ENCODE peak calls at places on chromosomes 1 and 21, in eight cellular contexts. One of them, this sample, is unnamed.

GRCh38 chr21:34544032-34544496 is 32.1 kb upstream of the KCNE1 start:
- DNase-seq in fibroblast of lung: peak
- DNase-seq in activated T-cell treated with anti-CD3 and anti-CD28 coated beads for 24 hours: peak
- DNase-seq in COR-L47: peak
- DNase-seq in CD8-positive, alpha-beta memory T cell: peak
- DNase-seq in AG08396: peak
- DNase-seq in GM12865: peak
- DNase-seq in NCI-H82: peak
- DNase-seq in this sample: peak

GRCh38 chr1:35737111-35737510 is 18.4 kb upstream of the C1orf216 start:
- DNase-seq in fibroblast of lung: no peak
- DNase-seq in activated T-cell treated with anti-CD3 and anti-CD28 coated beads for 24 hours: no peak
- DNase-seq in COR-L47: no peak
- DNase-seq in CD8-positive, alpha-beta memory T cell: no peak
- DNase-seq in AG08396: no peak
- DNase-seq in GM12865: no peak
- DNase-seq in NCI-H82: no peak
- DNase-seq in this sample: no peak

GRCh38 chr1:21574464-21575151 is 65.4 kb downstream of the ALPL start:
- DNase-seq in fibroblast of lung: peak
- DNase-seq in activated T-cell treated with anti-CD3 and anti-CD28 coated beads for 24 hours: no peak
- DNase-seq in COR-L47: peak
- DNase-seq in CD8-positive, alpha-beta memory T cell: no peak
- DNase-seq in AG08396: no peak
- DNase-seq in GM12865: no peak
- DNase-seq in NCI-H82: no peak
- DNase-seq in this sample: no peak

GRCh38 chr1:179935909-179936496 is 18.6 kb upstream of the CEP350 start:
- DNase-seq in fibroblast of lung: no peak
- DNase-seq in activated T-cell treated with anti-CD3 and anti-CD28 coated beads for 24 hours: no peak
- DNase-seq in COR-L47: no peak
- DNase-seq in CD8-positive, alpha-beta memory T cell: no peak
- DNase-seq in AG08396: no peak
- DNase-seq in GM12865: no peak
- DNase-seq in NCI-H82: no peak
- DNase-seq in this sample: no peak

GRCh38 chr1:61271412-61271789 is 189.0 kb downstream of the NFIA start:
- DNase-seq in fibroblast of lung: no peak
- DNase-seq in activated T-cell treated with anti-CD3 and anti-CD28 coated beads for 24 hours: no peak
- DNase-seq in COR-L47: no peak
- DNase-seq in CD8-positive, alpha-beta memory T cell: no peak
- DNase-seq in AG08396: no peak
- DNase-seq in GM12865: no peak
- DNase-seq in NCI-H82: peak
- DNase-seq in this sample: no peak

GRCh38 chr1:172288611-172289010 is 131.9 kb upstream of the C1orf105 start:
- DNase-seq in fibroblast of lung: no peak
- DNase-seq in activated T-cell treated with anti-CD3 and anti-CD28 coated beads for 24 hours: no peak
- DNase-seq in COR-L47: no peak
- DNase-seq in CD8-positive, alpha-beta memory T cell: no peak
- DNase-seq in AG08396: no peak
- DNase-seq in GM12865: no peak
- DNase-seq in NCI-H82: no peak
- DNase-seq in this sample: no peak

GRCh38 chr1:7538033-7538432 is 233.1 kb upstream of the VAMP3 start:
- DNase-seq in fibroblast of lung: peak
- DNase-seq in activated T-cell treated with anti-CD3 and anti-CD28 coated beads for 24 hours: no peak
- DNase-seq in COR-L47: no peak
- DNase-seq in CD8-positive, alpha-beta memory T cell: no peak
- DNase-seq in AG08396: peak
- DNase-seq in GM12865: no peak
- DNase-seq in NCI-H82: no peak
- DNase-seq in this sample: no peak

GRCh38 chr21:29504751-29505321 is 206.1 kb downstream of the BACH1 start:
- DNase-seq in fibroblast of lung: peak
- DNase-seq in activated T-cell treated with anti-CD3 and anti-CD28 coated beads for 24 hours: no peak
- DNase-seq in COR-L47: no peak
- DNase-seq in CD8-positive, alpha-beta memory T cell: no peak
- DNase-seq in AG08396: peak
- DNase-seq in GM12865: no peak
- DNase-seq in NCI-H82: no peak
- DNase-seq in this sample: peak

GRCh38 chr21:34953950-34954349 is 95.2 kb downstream of the RUNX1 start:
- DNase-seq in fibroblast of lung: no peak
- DNase-seq in activated T-cell treated with anti-CD3 and anti-CD28 coated beads for 24 hours: no peak
- DNase-seq in COR-L47: no peak
- DNase-seq in CD8-positive, alpha-beta memory T cell: no peak
- DNase-seq in AG08396: no peak
- DNase-seq in GM12865: no peak
- DNase-seq in NCI-H82: no peak
- DNase-seq in this sample: no peak

GRCh38 chr1:202806845-202807366 is 1.3 kb downstream of the KDM5B start:
- DNase-seq in fibroblast of lung: peak
- DNase-seq in activated T-cell treated with anti-CD3 and anti-CD28 coated beads for 24 hours: no peak
- DNase-seq in COR-L47: no peak
- DNase-seq in CD8-positive, alpha-beta memory T cell: peak
- DNase-seq in AG08396: no peak
- DNase-seq in GM12865: no peak
- DNase-seq in NCI-H82: peak
- DNase-seq in this sample: no peak

GRCh38 chr1:25566186-25566729 is 22.9 kb downstream of the LDLRAP1 start:
- DNase-seq in fibroblast of lung: no peak
- DNase-seq in activated T-cell treated with anti-CD3 and anti-CD28 coated beads for 24 hours: no peak
- DNase-seq in COR-L47: no peak
- DNase-seq in CD8-positive, alpha-beta memory T cell: no peak
- DNase-seq in AG08396: no peak
- DNase-seq in GM12865: no peak
- DNase-seq in NCI-H82: no peak
- DNase-seq in this sample: no peak

GRCh38 chr21:45455321-45456013 is 50.5 kb downstream of the COL18A1 start:
- DNase-seq in fibroblast of lung: peak
- DNase-seq in activated T-cell treated with anti-CD3 and anti-CD28 coated beads for 24 hours: no peak
- DNase-seq in COR-L47: peak
- DNase-seq in CD8-positive, alpha-beta memory T cell: no peak
- DNase-seq in AG08396: peak
- DNase-seq in GM12865: no peak
- DNase-seq in NCI-H82: no peak
- DNase-seq in this sample: no peak

GRCh38 chr1:62424412-62424811 is 12.4 kb upstream of the USP1 start:
- DNase-seq in fibroblast of lung: no peak
- DNase-seq in activated T-cell treated with anti-CD3 and anti-CD28 coated beads for 24 hours: no peak
- DNase-seq in COR-L47: no peak
- DNase-seq in CD8-positive, alpha-beta memory T cell: no peak
- DNase-seq in AG08396: no peak
- DNase-seq in GM12865: no peak
- DNase-seq in NCI-H82: no peak
- DNase-seq in this sample: no peak

GRCh38 chr1:53134961-53135734 is 7.3 kb downstream of the SLC1A7 start:
- DNase-seq in fibroblast of lung: peak
- DNase-seq in activated T-cell treated with anti-CD3 and anti-CD28 coated beads for 24 hours: no peak
- DNase-seq in COR-L47: no peak
- DNase-seq in CD8-positive, alpha-beta memory T cell: no peak
- DNase-seq in AG08396: peak
- DNase-seq in GM12865: no peak
- DNase-seq in NCI-H82: peak
- DNase-seq in this sample: no peak

GRCh38 chr21:46024983-46025860 is 43.7 kb downstream of the COL6A1 start:
- DNase-seq in fibroblast of lung: peak
- DNase-seq in activated T-cell treated with anti-CD3 and anti-CD28 coated beads for 24 hours: no peak
- DNase-seq in COR-L47: no peak
- DNase-seq in CD8-positive, alpha-beta memory T cell: no peak
- DNase-seq in AG08396: no peak
- DNase-seq in GM12865: no peak
- DNase-seq in NCI-H82: no peak
- DNase-seq in this sample: peak

GRCh38 chr21:42674351-42674940 is 21.0 kb downstream of the PDE9A start:
- DNase-seq in fibroblast of lung: no peak
- DNase-seq in activated T-cell treated with anti-CD3 and anti-CD28 coated beads for 24 hours: no peak
- DNase-seq in COR-L47: peak
- DNase-seq in CD8-positive, alpha-beta memory T cell: no peak
- DNase-seq in AG08396: no peak
- DNase-seq in GM12865: no peak
- DNase-seq in NCI-H82: peak
- DNase-seq in this sample: no peak

GRCh38 chr1:29820401-29820800 is 584.1 kb downstream of the PTPRU start:
- DNase-seq in fibroblast of lung: no peak
- DNase-seq in activated T-cell treated with anti-CD3 and anti-CD28 coated beads for 24 hours: no peak
- DNase-seq in COR-L47: no peak
- DNase-seq in CD8-positive, alpha-beta memory T cell: no peak
- DNase-seq in AG08396: no peak
- DNase-seq in GM12865: no peak
- DNase-seq in NCI-H82: no peak
- DNase-seq in this sample: peak

GRCh38 chr1:109818351-109819325 is 54.9 kb upstream of the EPS8L3 start:
- DNase-seq in fibroblast of lung: no peak
- DNase-seq in activated T-cell treated with anti-CD3 and anti-CD28 coated beads for 24 hours: no peak
- DNase-seq in COR-L47: no peak
- DNase-seq in CD8-positive, alpha-beta memory T cell: no peak
- DNase-seq in AG08396: no peak
- DNase-seq in GM12865: no peak
- DNase-seq in NCI-H82: no peak
- DNase-seq in this sample: no peak

GRCh38 chr1:161260346-161260745 is 1.8 kb downstream of the PCP4L1 start:
- DNase-seq in fibroblast of lung: no peak
- DNase-seq in activated T-cell treated with anti-CD3 and anti-CD28 coated beads for 24 hours: no peak
- DNase-seq in COR-L47: no peak
- DNase-seq in CD8-positive, alpha-beta memory T cell: no peak
- DNase-seq in AG08396: no peak
- DNase-seq in GM12865: no peak
- DNase-seq in NCI-H82: peak
- DNase-seq in this sample: no peak

GRCh38 chr21:33588485-33589335 is at the start of gene DONSON:
- DNase-seq in fibroblast of lung: peak
- DNase-seq in activated T-cell treated with anti-CD3 and anti-CD28 coated beads for 24 hours: peak
- DNase-seq in COR-L47: peak
- DNase-seq in CD8-positive, alpha-beta memory T cell: peak
- DNase-seq in AG08396: peak
- DNase-seq in GM12865: peak
- DNase-seq in NCI-H82: peak
- DNase-seq in this sample: peak

GRCh38 chr21:26852422-26852821 is 7.2 kb upstream of the ADAMTS1 start:
- DNase-seq in fibroblast of lung: no peak
- DNase-seq in activated T-cell treated with anti-CD3 and anti-CD28 coated beads for 24 hours: no peak
- DNase-seq in COR-L47: no peak
- DNase-seq in CD8-positive, alpha-beta memory T cell: no peak
- DNase-seq in AG08396: no peak
- DNase-seq in GM12865: no peak
- DNase-seq in NCI-H82: peak
- DNase-seq in this sample: no peak

GRCh38 chr1:81377406-81377805 is 423.3 kb upstream of the ADGRL2 start:
- DNase-seq in fibroblast of lung: no peak
- DNase-seq in activated T-cell treated with anti-CD3 and anti-CD28 coated beads for 24 hours: no peak
- DNase-seq in COR-L47: no peak
- DNase-seq in CD8-positive, alpha-beta memory T cell: no peak
- DNase-seq in AG08396: no peak
- DNase-seq in GM12865: peak
- DNase-seq in NCI-H82: peak
- DNase-seq in this sample: no peak

GRCh38 chr1:230289350-230289644 is 136.8 kb downstream of the PGBD5 start:
- DNase-seq in fibroblast of lung: no peak
- DNase-seq in activated T-cell treated with anti-CD3 and anti-CD28 coated beads for 24 hours: no peak
- DNase-seq in COR-L47: no peak
- DNase-seq in CD8-positive, alpha-beta memory T cell: no peak
- DNase-seq in AG08396: no peak
- DNase-seq in GM12865: no peak
- DNase-seq in NCI-H82: no peak
- DNase-seq in this sample: no peak

GRCh38 chr1:91660708-91661107 is 160.1 kb downstream of the CDC7 start:
- DNase-seq in fibroblast of lung: no peak
- DNase-seq in activated T-cell treated with anti-CD3 and anti-CD28 coated beads for 24 hours: no peak
- DNase-seq in COR-L47: no peak
- DNase-seq in CD8-positive, alpha-beta memory T cell: no peak
- DNase-seq in AG08396: no peak
- DNase-seq in GM12865: no peak
- DNase-seq in NCI-H82: no peak
- DNase-seq in this sample: no peak

GRCh38 chr1:54488831-54489626 is 59.0 kb upstream of the ACOT11 start:
- DNase-seq in fibroblast of lung: peak
- DNase-seq in activated T-cell treated with anti-CD3 and anti-CD28 coated beads for 24 hours: peak
- DNase-seq in COR-L47: peak
- DNase-seq in CD8-positive, alpha-beta memory T cell: peak
- DNase-seq in AG08396: peak
- DNase-seq in GM12865: peak
- DNase-seq in NCI-H82: peak
- DNase-seq in this sample: peak

GRCh38 chr1:210292276-210292851 is 36.3 kb upstream of the HHAT start:
- DNase-seq in fibroblast of lung: peak
- DNase-seq in activated T-cell treated with anti-CD3 and anti-CD28 coated beads for 24 hours: peak
- DNase-seq in COR-L47: peak
- DNase-seq in CD8-positive, alpha-beta memory T cell: no peak
- DNase-seq in AG08396: peak
- DNase-seq in GM12865: no peak
- DNase-seq in NCI-H82: peak
- DNase-seq in this sample: no peak

GRCh38 chr1:30776097-30777059 is 18.8 kb upstream of the LAPTM5 start:
- DNase-seq in fibroblast of lung: no peak
- DNase-seq in activated T-cell treated with anti-CD3 and anti-CD28 coated beads for 24 hours: no peak
- DNase-seq in COR-L47: no peak
- DNase-seq in CD8-positive, alpha-beta memory T cell: no peak
- DNase-seq in AG08396: no peak
- DNase-seq in GM12865: no peak
- DNase-seq in NCI-H82: no peak
- DNase-seq in this sample: no peak

GRCh38 chr1:29325675-29326074 is 89.4 kb downstream of the PTPRU start:
- DNase-seq in fibroblast of lung: no peak
- DNase-seq in activated T-cell treated with anti-CD3 and anti-CD28 coated beads for 24 hours: no peak
- DNase-seq in COR-L47: no peak
- DNase-seq in CD8-positive, alpha-beta memory T cell: no peak
- DNase-seq in AG08396: no peak
- DNase-seq in GM12865: no peak
- DNase-seq in NCI-H82: no peak
- DNase-seq in this sample: no peak

GRCh38 chr1:25011966-25012625 is 82.0 kb upstream of the RUNX3 start:
- DNase-seq in fibroblast of lung: no peak
- DNase-seq in activated T-cell treated with anti-CD3 and anti-CD28 coated beads for 24 hours: no peak
- DNase-seq in COR-L47: no peak
- DNase-seq in CD8-positive, alpha-beta memory T cell: no peak
- DNase-seq in AG08396: no peak
- DNase-seq in GM12865: no peak
- DNase-seq in NCI-H82: no peak
- DNase-seq in this sample: no peak